ENCODE peak calls at places on chromosomes 13 and 19, in six cellular contexts. U, M, O, J, R and F are unnamed samples.

GRCh38 chr13:81639984-81640582 is 1299.2 kb upstream of the SPRY2 start:
- DNase-seq in R (no peak), O (no peak), M (no peak), U (no peak), J (no peak), F (no peak)

GRCh38 chr19:12665281-12665573 is 1.3 kb downstream of the MAN2B1 start:
- DNase-seq in O (no peak), J (no peak), R (no peak), M (no peak), U (no peak), F (no peak)

GRCh38 chr19:47545061-47545948 is 27.6 kb downstream of the ZNF541 start:
- DNase-seq in R (no peak), M (no peak), O (no peak), J (no peak), U (no peak), F (no peak)

GRCh38 chr13:62704795-62705329 is 1289.2 kb upstream of the PCDH20 start:
- DNase-seq in R (no peak), U (no peak), O (no peak), M (no peak), J (no peak), F (no peak)

GRCh38 chr13:33353646-33354045 is 68.1 kb upstream of the STARD13 start:
- DNase-seq in O (no peak), R (no peak), M (no peak), J (no peak), U (no peak), F (no peak)

GRCh38 chr19:20611866-20612265 is 46.3 kb upstream of the ZNF737 start:
- DNase-seq in R (no peak), J (no peak), M (no peak), O (no peak), U (no peak), F (no peak)

GRCh38 chr19:18832331-18833140 is 777 bp downstream of the UPF1 start:
- DNase-seq in R (no peak), U (peak; percentile 47), M (no peak), J (no peak), O (no peak), F (peak; percentile 30)

GRCh38 chr13:26929971-26930730 is 169.6 kb upstream of the GPR12 start:
- DNase-seq in R (no peak), M (peak; percentile 74), J (peak; percentile 64), U (peak; percentile 57), O (peak; percentile 28), F (peak; percentile 71)

GRCh38 chr13:60591348-60591747 is 194.3 kb downstream of the TDRD3 start:
- DNase-seq in M (no peak), R (no peak), J (peak; percentile 48), U (peak; percentile 91), O (no peak), F (peak; percentile 43)

GRCh38 chr13:41942462-41943094 is 18.3 kb downstream of the VWA8 start:
- DNase-seq in U (peak; percentile 33), R (no peak), J (peak; percentile 74), M (no peak), O (no peak), F (peak; percentile 63)

GRCh38 chr13:59906413-59907027 is 257.2 kb downstream of the DIAPH3 start:
- DNase-seq in U (peak; percentile 24), J (peak; percentile 58), M (no peak), O (peak; percentile 45), R (no peak), F (peak; percentile 68)

GRCh38 chr13:73428137-73428536 is 369.3 kb downstream of the KLF5 start:
- DNase-seq in M (no peak), U (peak; percentile 84), J (peak; percentile 76), O (no peak), R (no peak), F (peak; percentile 84)

GRCh38 chr13:113166681-113167080 is 8.2 kb downstream of the PROZ start:
- DNase-seq in R (no peak), J (no peak), U (no peak), O (no peak), M (no peak), F (no peak)

GRCh38 chr19:10830941-10831779 is 4.9 kb downstream of the TMED1 start:
- DNase-seq in J (no peak), O (no peak), M (no peak), R (no peak), U (no peak), F (no peak)

GRCh38 chr13:98549006-98549727 is 27.7 kb downstream of the STK24 start:
- DNase-seq in R (no peak), M (no peak), U (peak; percentile 79), J (peak; percentile 98), O (no peak), F (peak; percentile 76)

GRCh38 chr13:98454389-98454881 is 122.5 kb downstream of the STK24 start:
- DNase-seq in M (no peak), R (no peak), O (peak; percentile 31), U (peak; percentile 73), J (peak; percentile 94), F (peak; percentile 91)

GRCh38 chr13:47628666-47629065 is 372.4 kb downstream of the SUCLA2 start:
- DNase-seq in U (peak; percentile 78), O (no peak), R (no peak), M (no peak), J (peak; percentile 21), F (peak; percentile 59)

GRCh38 chr13:96749825-96750224 is 244.5 kb downstream of the OXGR1 start:
- DNase-seq in U (no peak), O (no peak), J (no peak), R (no peak), M (no peak), F (no peak)

GRCh38 chr19:40718774-40719391 is 2.0 kb downstream of the ITPKC start:
- DNase-seq in J (peak; percentile 40), M (peak; percentile 51), O (no peak), U (peak; percentile 63), R (no peak), F (peak; percentile 53)

GRCh38 chr19:6412111-6412999 is 12.3 kb downstream of the KHSRP start:
- DNase-seq in U (peak; percentile 25), J (no peak), M (peak; percentile 50), O (no peak), R (no peak), F (peak; percentile 25)

GRCh38 chr13:93716623-93717022 is 490.0 kb downstream of the GPC6 start:
- DNase-seq in O (no peak), J (peak; percentile 79), M (no peak), U (no peak), R (no peak), F (peak; percentile 18)

GRCh38 chr13:23081246-23081645 is 99.5 kb upstream of the SGCG start:
- DNase-seq in M (no peak), O (no peak), U (peak; percentile 54), J (peak; percentile 83), R (no peak), F (peak; percentile 1)

GRCh38 chr13:32824671-32825070 is 191.6 kb upstream of the KL start:
- DNase-seq in R (no peak), J (peak; percentile 95), U (peak; percentile 95), O (no peak), M (no peak), F (peak; percentile 94)

GRCh38 chr19:16524991-16525734 is 17.1 kb downstream of the CHERP start:
- DNase-seq in O (no peak), U (no peak), J (no peak), R (no peak), M (no peak), F (no peak)

GRCh38 chr13:110650436-110650835 is 35.1 kb downstream of the NAXD start:
- DNase-seq in U (no peak), J (no peak), M (no peak), O (no peak), R (no peak), F (no peak)

GRCh38 chr13:50715402-50716146 is 127.9 kb downstream of the DLEU7 start:
- DNase-seq in J (no peak), U (no peak), R (no peak), M (no peak), O (no peak), F (no peak)

GRCh38 chr19:23420824-23421223 is 25.6 kb upstream of the ZNF91 start:
- DNase-seq in J (no peak), O (no peak), R (no peak), M (no peak), U (no peak), F (no peak)

GRCh38 chr19:17610384-17610783 is 54.9 kb downstream of the COLGALT1 start:
- DNase-seq in R (no peak), M (no peak), U (peak; percentile 40), J (peak; percentile 14), O (no peak), F (peak; percentile 17)

GRCh38 chr19:44876930-44877530 is 14.0 kb upstream of the TOMM40 start:
- DNase-seq in R (no peak), O (no peak), U (no peak), M (no peak), J (no peak), F (no peak)

GRCh38 chr19:30856786-30857185 is 484.6 kb downstream of the ZNF536 start:
- DNase-seq in J (no peak), O (no peak), U (no peak), M (no peak), R (no peak), F (no peak)

GRCh38 chr13:73417012-73417615 is 358.3 kb downstream of the KLF5 start:
- DNase-seq in M (no peak), R (no peak), U (peak; percentile 25), J (no peak), O (no peak), F (peak; percentile 19)

GRCh38 chr13:25881946-25882574 is 169.8 kb downstream of the SHISA2 start:
- DNase-seq in O (peak; percentile 66), M (peak; percentile 17), J (no peak), R (no peak), U (peak; percentile 74), F (no peak)

GRCh38 chr19:7743425-7743841 is 3.9 kb downstream of the CD209 start:
- DNase-seq in U (no peak), J (no peak), M (no peak), O (no peak), R (no peak), F (no peak)